ENCODE peak calls at places on chromosomes 11 and 22, in six cellular contexts. T is IMR-90, L is H9, I is mesenchymal stem cell, N is mesendoderm, Y is H1. O is an unnamed sample.

GRCh38 chr11:3831378-3832239 is 9.2 kb downstream of the RHOG start:
- DNase-seq in L (no peak), N (no peak), T (no peak), I (no peak), Y (no peak), O (no peak)

GRCh38 chr22:24208012-24208749 is 26.9 kb downstream of the SUSD2 start:
- DNase-seq in Y (no peak), T (peak), L (no peak), N (no peak), I (peak), O (no peak)

GRCh38 chr22:40728731-40729189 is 49.5 kb downstream of the MCHR1 start:
- DNase-seq in Y (no peak), T (no peak), L (no peak), I (peak), N (peak), O (no peak)

GRCh38 chr11:123977731-123978347 is at the start of gene OR10S1:
- DNase-seq in L (no peak), Y (no peak), T (no peak), N (peak), I (no peak), O (no peak)

GRCh38 chr11:88363566-88364169 is 26.1 kb upstream of the CTSC start:
- DNase-seq in L (no peak), T (peak), Y (no peak), N (no peak), I (peak), O (no peak)

GRCh38 chr22:17882162-17882561 is 107.9 kb upstream of the BID start:
- DNase-seq in I (no peak), T (no peak), L (no peak), Y (no peak), N (no peak), O (no peak)

GRCh38 chr11:19597194-19597593 is 115.4 kb upstream of the NAV2 start:
- DNase-seq in T (peak), N (no peak), I (peak), L (no peak), Y (no peak), O (no peak)

GRCh38 chr11:66228521-66228920 is 39.9 kb upstream of the RAB1B start:
- DNase-seq in L (peak), Y (no peak), N (peak), T (no peak), I (no peak), O (no peak)

GRCh38 chr11:85758026-85758425 is 52.9 kb downstream of the SYTL2 start:
- DNase-seq in Y (no peak), T (no peak), I (no peak), L (no peak), N (no peak), O (no peak)

GRCh38 chr11:27215471-27216267 is 147.3 kb downstream of the CCDC34 start:
- DNase-seq in Y (peak), L (peak), N (peak), T (no peak), I (no peak), O (no peak)

GRCh38 chr11:113260541-113260940 is 53.8 kb upstream of the TTC12 start:
- DNase-seq in N (no peak), Y (no peak), I (no peak), T (no peak), L (no peak), O (no peak)

GRCh38 chr11:120219935-120220746 is 9.3 kb downstream of the OAF start:
- DNase-seq in N (no peak), Y (no peak), T (no peak), L (no peak), I (peak), O (no peak)

GRCh38 chr22:30386608-30386959 is 627 bp downstream of the RNF215 start:
- DNase-seq in T (no peak), I (no peak), N (no peak), L (no peak), Y (no peak), O (no peak)
- H3K18ac ChIP-seq in T (peak), I (peak), N (peak), L (no peak), Y (no peak), O (peak)

GRCh38 chr11:72080326-72081183 is at the start of the genes LRRC51 and NUMA1:
- DNase-seq in L (peak), N (peak), T (peak), I (peak), Y (peak), O (peak)
- H3K18ac ChIP-seq in L (peak), N (peak), T (peak), I (peak), Y (peak), O (peak)

DNA sequence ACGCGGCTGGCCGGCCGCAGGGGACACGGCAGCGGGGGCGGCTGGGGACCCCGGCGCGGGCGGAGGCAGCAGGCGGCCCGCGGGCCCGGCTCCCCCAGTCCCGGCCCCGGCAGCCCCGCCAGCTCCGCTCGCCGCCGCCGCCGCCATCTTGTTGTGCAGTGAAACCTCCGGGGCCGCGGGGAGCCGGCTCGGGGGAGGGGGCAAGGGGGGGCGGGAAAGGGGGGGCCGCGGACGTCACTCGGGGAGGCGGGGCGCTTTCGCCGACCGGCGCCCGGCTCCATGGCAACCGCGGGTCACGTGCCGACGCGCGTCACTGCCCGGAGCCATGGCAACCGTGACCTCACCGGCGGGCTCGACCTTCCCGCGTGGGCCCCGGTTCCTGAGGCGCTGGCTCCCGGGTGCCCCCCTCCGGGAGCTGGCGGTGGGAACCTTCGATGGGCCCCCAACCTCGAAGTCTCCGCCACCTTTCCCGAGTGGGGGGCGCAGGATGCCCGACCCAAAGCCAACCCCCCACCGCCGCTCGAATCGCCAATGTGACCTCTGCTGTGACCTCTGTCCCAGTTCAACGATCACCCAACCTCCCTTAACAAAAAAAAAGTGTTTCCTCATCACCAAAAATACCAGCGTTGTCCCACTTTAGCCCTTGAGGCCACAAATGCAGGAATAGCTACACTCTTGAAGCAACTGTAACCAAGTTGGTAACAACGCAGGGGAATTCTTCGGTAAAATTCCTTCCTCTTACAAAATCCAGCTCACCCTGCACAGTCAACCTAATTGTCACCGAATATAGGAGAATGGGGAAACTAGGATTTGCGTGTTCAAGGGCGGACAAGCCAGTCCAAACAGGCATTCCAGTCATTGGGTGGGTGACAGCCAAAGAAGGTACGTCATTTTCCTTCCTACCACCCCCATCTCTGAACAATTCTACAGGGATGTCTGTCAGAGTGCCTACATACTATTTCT is at the start of gene SIK3:
- DNase-seq in Y (peak), L (peak), N (peak), I (peak), T (peak), O (peak)
- H3K18ac ChIP-seq in Y (peak), L (peak), N (peak), I (peak), T (peak), O (peak)

GRCh38 chr11:57205046-57205671 is 23.4 kb downstream of the LRRC55 start:
- DNase-seq in L (peak), T (peak), N (peak), Y (no peak), I (no peak), O (no peak)
- H3K18ac ChIP-seq in L (no peak), T (no peak), N (peak), Y (no peak), I (no peak), O (no peak)

DNA sequence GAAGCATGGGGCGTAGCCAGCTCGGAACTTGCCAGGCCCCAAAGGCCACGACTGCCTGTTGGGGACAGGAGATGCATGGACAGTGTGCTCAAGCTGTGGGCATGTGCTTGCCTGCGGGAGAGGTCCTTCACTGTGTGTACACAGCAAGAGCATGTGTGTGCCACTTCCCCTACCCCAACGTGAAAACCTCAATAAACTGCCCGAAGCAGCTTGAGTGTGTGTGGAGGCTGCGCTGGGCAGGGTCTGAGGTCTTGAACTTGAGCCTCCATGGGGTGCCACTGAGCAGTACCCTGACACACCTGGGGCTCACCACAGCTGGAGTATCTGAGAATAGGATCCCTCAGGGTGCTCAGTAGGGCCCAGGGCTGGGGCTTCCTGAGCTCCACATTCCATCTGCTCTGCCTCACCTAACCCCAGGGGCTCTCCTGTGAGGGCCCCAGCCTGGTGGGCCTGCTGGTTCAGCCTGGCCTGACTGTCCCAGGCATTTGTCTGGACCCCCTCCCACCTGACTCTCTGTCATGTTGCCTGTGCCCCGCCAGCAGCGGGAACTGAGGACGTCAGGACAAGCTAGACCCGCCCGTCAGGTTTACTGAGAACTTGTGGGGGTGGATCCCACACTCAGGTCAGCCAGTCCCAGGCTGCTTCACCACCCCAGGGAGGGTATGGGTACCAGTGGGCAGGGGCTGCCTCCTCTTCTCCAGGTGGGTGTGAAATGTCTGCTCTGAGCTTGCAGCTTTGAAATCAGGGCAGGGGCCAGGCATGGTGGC is 3.2 kb downstream of the RASSF7 start:
- DNase-seq in I (no peak), Y (no peak), L (no peak), N (no peak), T (no peak), O (no peak)
- H3K18ac ChIP-seq in I (no peak), Y (no peak), L (no peak), N (no peak), T (no peak), O (no peak)

GRCh38 chr11:10898003-10898762 is 40.3 kb upstream of the ZBED5 start:
- DNase-seq in T (no peak), I (peak), L (no peak), Y (no peak), N (no peak), O (no peak)

GRCh38 chr11:10897150-10897549 is 39.3 kb upstream of the ZBED5 start:
- DNase-seq in L (no peak), N (no peak), I (no peak), T (no peak), Y (no peak), O (no peak)

GRCh38 chr11:10898763-10899541 is 41.1 kb upstream of the ZBED5 start:
- DNase-seq in N (no peak), T (no peak), Y (no peak), L (no peak), I (no peak), O (no peak)

GRCh38 chr11:10900686-10901415 is 43.0 kb upstream of the ZBED5 start:
- DNase-seq in Y (no peak), N (no peak), L (no peak), T (peak), I (peak), O (no peak)

DNA sequence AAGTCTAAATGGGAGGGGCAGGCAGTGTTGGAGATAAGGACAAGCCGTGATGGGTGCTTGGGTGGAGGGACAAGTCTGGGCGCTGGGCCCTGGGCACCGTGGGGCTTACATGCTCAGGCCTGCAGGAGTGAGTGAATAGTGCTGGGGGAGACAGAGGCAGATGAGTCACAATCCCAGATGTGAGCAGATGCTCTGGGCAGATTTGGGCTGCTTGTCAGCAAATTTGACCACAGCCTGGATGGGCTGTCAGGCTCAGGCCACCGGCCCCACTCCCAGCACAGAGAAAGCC is 41.6 kb upstream of the ZBED5 start:
- DNase-seq in T (no peak), I (no peak), N (no peak), Y (no peak), L (no peak), O (no peak)
- H3K18ac ChIP-seq in T (peak), I (peak), N (no peak), Y (no peak), L (no peak), O (peak)

DNA sequence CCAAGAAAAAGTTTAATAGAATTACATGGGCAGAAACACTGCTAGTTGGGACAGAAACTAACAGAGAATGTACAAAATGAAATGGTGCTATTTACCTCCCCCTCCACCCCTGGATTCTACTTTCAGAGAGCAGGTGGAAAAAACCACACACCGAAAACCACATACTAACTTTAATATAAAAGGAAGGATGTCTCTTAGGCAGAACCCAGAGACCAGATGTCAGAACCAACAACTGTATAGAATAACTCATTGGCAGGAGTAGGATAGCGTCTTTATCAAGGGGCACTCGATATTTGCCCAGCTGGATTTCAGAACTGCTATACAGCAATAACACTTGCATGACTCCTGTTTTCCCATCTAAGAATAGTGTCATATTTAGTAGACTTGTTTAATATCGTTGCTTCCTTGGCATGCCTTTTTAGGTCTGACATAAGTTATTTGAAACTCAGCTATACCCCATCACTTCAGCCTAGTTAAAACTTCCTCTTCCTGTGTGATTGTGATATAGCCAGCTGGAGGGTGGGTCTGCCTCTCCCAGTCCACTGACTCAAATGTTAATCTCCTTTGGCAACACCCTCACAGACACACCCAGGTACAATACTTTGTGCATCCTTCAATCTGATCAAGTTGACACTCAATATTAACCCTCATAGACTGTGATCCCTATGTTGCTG is 1.2 kb downstream of the SLC22A25 start:
- DNase-seq in L (no peak), N (no peak), T (no peak), I (no peak), Y (no peak), O (no peak)
- H3K18ac ChIP-seq in L (no peak), N (no peak), T (no peak), I (no peak), Y (no peak), O (no peak)

DNA sequence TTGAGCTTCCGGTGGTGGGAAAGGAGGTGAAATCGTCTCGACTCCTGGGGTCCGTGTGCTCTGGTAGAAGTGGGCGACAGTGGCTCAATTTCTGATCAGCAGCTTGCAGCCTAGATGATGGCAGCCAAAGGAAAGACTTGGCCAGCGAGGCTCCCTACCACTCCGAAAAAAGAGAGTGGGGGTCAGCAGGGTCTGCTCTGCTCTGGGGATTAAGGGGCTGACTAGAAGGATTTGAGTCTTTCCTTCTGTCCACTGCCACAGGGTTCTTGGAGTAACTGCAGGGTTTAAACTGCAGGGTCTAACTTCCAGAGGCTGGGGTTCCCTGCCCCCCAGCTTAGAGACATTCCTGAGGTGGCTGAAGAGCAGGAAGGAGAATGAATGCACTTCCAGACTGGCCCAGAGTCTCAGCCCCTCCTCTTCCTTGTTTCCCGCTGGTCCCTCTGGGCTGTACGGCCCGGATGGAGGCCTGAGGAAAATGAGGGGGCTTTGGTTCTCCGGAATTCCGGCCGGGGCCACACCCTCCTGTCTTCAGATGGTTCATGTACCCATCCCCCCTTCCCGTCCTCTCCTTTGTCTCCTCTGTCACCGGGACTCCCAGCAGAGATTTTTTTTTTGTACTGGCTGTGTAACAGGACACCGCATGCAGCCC is 907 bp downstream of the SERPINH1 start:
- DNase-seq in N (peak), T (peak), I (peak), L (peak), Y (peak), O (peak)
- H3K18ac ChIP-seq in N (peak), T (peak), I (peak), L (peak), Y (peak), O (peak)

O was measured in neuronal stem cell.